ENCODE peak calls at places on chromosome X, in four cellular contexts. D is lower leg skin; M is endothelial cell; R is effector memory CD4-positive, alpha-beta T cell. W is an unnamed sample.

GRCh38 chrX:23784487-23785301 is 1.7 kb downstream of the SAT1 start:
- DNase-seq in D (no peak), M (no peak), R (no peak), W (no peak)

GRCh38 chrX:120305531-120306145 is 5.6 kb downstream of the TMEM255A start:
- DNase-seq in D (no peak), M (no peak), R (no peak), W (no peak)

GRCh38 chrX:39445336-39445735 is 644.1 kb downstream of the MID1IP1 start:
- DNase-seq in D (no peak), M (peak), R (peak), W (no peak)

GRCh38 chrX:431492-432132 is 44.9 kb upstream of the PPP2R3B start:
- DNase-seq in D (no peak), M (no peak), R (no peak), W (no peak)

GRCh38 chrX:135982860-135983259 is 2.4 kb upstream of the SLC9A6 start:
- DNase-seq in D (no peak), M (no peak), R (no peak), W (no peak)

GRCh38 chrX:20197641-20198210 is 56.1 kb upstream of the EIF1AX start:
- DNase-seq in D (no peak), M (no peak), R (no peak), W (no peak)

GRCh38 chrX:49995021-49995731 is 72.8 kb downstream of the CLCN5 start:
- DNase-seq in D (no peak), M (no peak), R (no peak), W (no peak)

GRCh38 chrX:40628506-40628905 is 5.3 kb downstream of the MPC1L start:
- DNase-seq in D (no peak), M (no peak), R (no peak), W (no peak)

GRCh38 chrX:66163849-66164401 is at the start of gene HEPH:
- DNase-seq in D (no peak), M (peak), R (no peak), W (no peak)

GRCh38 chrX:28854637-28855036 is 267.4 kb downstream of the IL1RAPL1 start:
- DNase-seq in D (no peak), M (no peak), R (no peak), W (no peak)

GRCh38 chrX:153333271-153333670 is 682 bp upstream of the ZNF275 start:
- DNase-seq in D (no peak), M (no peak), R (no peak), W (no peak)

GRCh38 chrX:39869846-39870601 is 227.7 kb downstream of the BCOR start:
- DNase-seq in D (no peak), M (no peak), R (peak), W (no peak)

GRCh38 chrX:24647257-24648058 is at the start of gene PCYT1B:
- DNase-seq in D (peak), M (peak), R (peak), W (peak)

GRCh38 chrX:134753185-134754008 is 95.1 kb upstream of the PLAC1 start:
- DNase-seq in D (no peak), M (no peak), R (no peak), W (no peak)

GRCh38 chrX:13059676-13060499 is 15.5 kb upstream of the FAM9C start:
- DNase-seq in D (no peak), M (no peak), R (no peak), W (no peak)

GRCh38 chrX:97126020-97126419 is 242.3 kb downstream of the RPA4 start:
- DNase-seq in D (no peak), M (no peak), R (no peak), W (no peak)

GRCh38 chrX:50812995-50813842 is 775 bp downstream of the SHROOM4 start:
- DNase-seq in D (peak), M (peak), R (no peak), W (no peak)

GRCh38 chrX:74382613-74383012 is 38.7 kb upstream of the SLC16A2 start:
- DNase-seq in D (peak), M (peak), R (peak), W (no peak)

GRCh38 chrX:84258708-84259107 is 70.7 kb upstream of the RPS6KA6 start:
- DNase-seq in D (no peak), M (no peak), R (no peak), W (no peak)

GRCh38 chrX:107857815-107858214 is 32.1 kb downstream of the MID2 start:
- DNase-seq in D (no peak), M (no peak), R (no peak), W (no peak)

GRCh38 chrX:101639583-101639982 is 20.1 kb downstream of the ARMCX2 start:
- DNase-seq in D (no peak), M (no peak), R (no peak), W (no peak)